ENCODE peak calls at places on chromosomes 12 and 14, in seven cellular contexts. Y is psoas muscle, Q is uterus, S is epithelial cell of esophagus, E is fibroblast of lung, N is suprapubic skin, W is esophagus muscularis mucosa. H is an unnamed sample.

GRCh38 chr14:93031505-93032300 is 84.0 kb downstream of the ITPK1 start:
- DNase-seq in S (no peak), E (no peak), N (no peak), Y (no peak), W (no peak), Q (no peak), H (no peak)

GRCh38 chr12:46342562-46343033 is 30.0 kb downstream of the SLC38A2 start:
- DNase-seq in W (no peak), E (peak), Y (no peak), Q (no peak), N (no peak), S (peak), H (peak)

GRCh38 chr14:53432378-53432802 is 279.3 kb upstream of the DDHD1 start:
- DNase-seq in W (no peak), Y (no peak), N (no peak), S (peak), E (peak), Q (no peak), H (peak)

GRCh38 chr14:71363961-71364360 is 456.7 kb downstream of the PCNX1 start:
- DNase-seq in Y (no peak), E (peak), S (no peak), W (no peak), Q (no peak), N (no peak), H (peak)

GRCh38 chr14:51165415-51165814 is 70.5 kb upstream of the TRIM9 start:
- DNase-seq in E (no peak), Y (no peak), N (no peak), S (no peak), Q (no peak), W (no peak), H (no peak)

GRCh38 chr12:57724003-57724935 is 14.3 kb downstream of the AGAP2 start:
- DNase-seq in N (no peak), S (no peak), E (no peak), W (peak), Q (no peak), Y (no peak), H (no peak)

GRCh38 chr12:119384340-119384739 is 49.8 kb downstream of the CCDC60 start:
- DNase-seq in E (no peak), W (no peak), Y (no peak), S (no peak), N (no peak), Q (no peak), H (no peak)

GRCh38 chr12:45731376-45731775 is 1.9 kb downstream of the ARID2 start:
- DNase-seq in N (no peak), S (peak), Y (no peak), Q (no peak), E (no peak), W (no peak), H (no peak)

GRCh38 chr14:59576332-59577294 is at the start of gene CCDC175:
- DNase-seq in S (peak), Y (peak), W (no peak), E (peak), N (peak), Q (peak), H (peak)

GRCh38 chr12:24562761-24563392 is 386.0 kb downstream of the BCAT1 start:
- DNase-seq in S (peak), W (no peak), E (peak), N (peak), Q (peak), Y (peak), H (peak)

GRCh38 chr14:29810064-29810463 is 117.6 kb downstream of the PRKD1 start:
- DNase-seq in E (no peak), W (no peak), S (no peak), Y (no peak), N (no peak), Q (no peak), H (no peak)

GRCh38 chr14:51865953-51866747 is 5.7 kb downstream of the GNG2 start:
- DNase-seq in S (no peak), Q (no peak), N (no peak), E (no peak), Y (no peak), W (no peak), H (no peak)

GRCh38 chr12:132379576-132379975 is 50.2 kb upstream of the GALNT9 start:
- DNase-seq in E (no peak), W (no peak), N (no peak), Q (no peak), S (no peak), Y (no peak), H (no peak)

GRCh38 chr12:124992874-124993567 is 424 bp upstream of the BRI3BP start:
- DNase-seq in S (peak), E (peak), W (no peak), Y (no peak), N (no peak), Q (no peak), H (peak)

GRCh38 chr12:94818970-94819369 is 168.6 kb upstream of the TMCC3 start:
- DNase-seq in Q (no peak), N (no peak), S (no peak), E (no peak), Y (no peak), W (peak), H (no peak)

GRCh38 chr12:109732321-109733305 is 19.0 kb downstream of the FAM222A start:
- DNase-seq in Q (no peak), W (no peak), Y (peak), S (no peak), E (no peak), N (peak), H (no peak)

GRCh38 chr12:121799842-121800693 is 3.7 kb upstream of the SETD1B start:
- DNase-seq in S (peak), N (peak), W (peak), Y (peak), E (peak), Q (peak), H (peak)

GRCh38 chr12:68334136-68334535 is 2.0 kb upstream of the MDM1 start:
- DNase-seq in W (peak), E (no peak), N (no peak), S (peak), Q (no peak), Y (no peak), H (no peak)

GRCh38 chr12:62799766-62800406 is 135.1 kb downstream of the PPM1H start:
- DNase-seq in Q (no peak), S (peak), Y (no peak), E (no peak), N (no peak), W (no peak), H (no peak)

GRCh38 chr12:49698619-49699545 is 8.3 kb downstream of the FMNL3 start:
- DNase-seq in W (no peak), Y (peak), E (peak), S (peak), N (no peak), Q (no peak), H (peak)

GRCh38 chr12:12954361-12954760 is 2.4 kb upstream of the GPRC5D start:
- DNase-seq in N (no peak), W (peak), E (no peak), Q (no peak), Y (no peak), S (no peak), H (peak)

GRCh38 chr12:53221203-53222076 is 10.6 kb downstream of the RARG start:
- DNase-seq in E (peak), Q (peak), N (peak), Y (peak), W (no peak), S (peak), H (peak)

GRCh38 chr14:60643443-60644402 is 5.6 kb downstream of the SIX1 start:
- DNase-seq in E (peak), W (no peak), Y (no peak), S (no peak), N (no peak), Q (no peak), H (no peak)

GRCh38 chr14:97074456-97074855 is 277.3 kb downstream of the VRK1 start:
- DNase-seq in S (no peak), E (no peak), Q (no peak), W (no peak), N (no peak), Y (no peak), H (no peak)

GRCh38 chr12:89493650-89494302 is 30.8 kb downstream of the GALNT4 start:
- DNase-seq in N (no peak), Y (no peak), S (no peak), Q (no peak), W (peak), E (no peak), H (no peak)

GRCh38 chr12:16030729-16031128 is 119.6 kb downstream of the DERA start:
- DNase-seq in Q (no peak), W (no peak), Y (no peak), S (no peak), N (no peak), E (no peak), H (no peak)

GRCh38 chr14:59771577-59771976 is 99.0 kb downstream of the RTN1 start:
- DNase-seq in Y (no peak), Q (no peak), N (no peak), W (no peak), S (peak), E (peak), H (peak)

GRCh38 chr12:99600388-99600787 is 47.2 kb upstream of the GARIN6 start:
- DNase-seq in Y (no peak), W (no peak), S (no peak), Q (no peak), E (no peak), N (no peak), H (no peak)

GRCh38 chr12:129049917-129050316 is 196.6 kb downstream of the GLT1D1 start:
- DNase-seq in W (no peak), N (no peak), E (no peak), Y (no peak), S (no peak), Q (no peak), H (no peak)

GRCh38 chr12:104482748-104483147 is 26.0 kb downstream of the CHST11 start:
- DNase-seq in Q (no peak), Y (no peak), E (peak), W (no peak), S (no peak), N (no peak), H (peak)

GRCh38 chr12:13000935-13001724 is 1.1 kb upstream of the HEBP1 start:
- DNase-seq in N (peak), S (peak), W (no peak), Q (peak), E (peak), Y (peak), H (peak)

GRCh38 chr14:88590173-88590572 is 27.3 kb downstream of the ZC3H14 start:
- DNase-seq in S (no peak), Y (no peak), Q (no peak), E (peak), N (no peak), W (no peak), H (no peak)

GRCh38 chr12:81070846-81071245 is 7.0 kb upstream of the ACSS3 start:
- DNase-seq in W (no peak), E (peak), N (no peak), Q (no peak), Y (no peak), S (no peak), H (no peak)

GRCh38 chr12:121784460-121784859 is 9.0 kb downstream of the RHOF start:
- DNase-seq in N (no peak), Q (peak), W (no peak), S (peak), Y (no peak), E (peak), H (peak)

GRCh38 chr14:95123895-95124579 is 33.3 kb downstream of the DICER1 start:
- DNase-seq in N (no peak), E (no peak), S (no peak), Y (peak), Q (no peak), W (no peak), H (no peak)

GRCh38 chr12:122167328-122167925 is 6.6 kb downstream of the IL31 start:
- DNase-seq in Q (no peak), S (no peak), E (no peak), Y (no peak), W (no peak), N (no peak), H (no peak)

GRCh38 chr14:96564389-96564788 is 62.2 kb downstream of the PAPOLA start:
- DNase-seq in E (peak), Y (no peak), W (no peak), N (no peak), Q (no peak), S (no peak), H (peak)

GRCh38 chr14:54637829-54638446 is 71.0 kb downstream of the SAMD4A start:
- DNase-seq in Q (no peak), Y (peak), S (peak), N (no peak), W (no peak), E (peak), H (peak)

GRCh38 chr14:104394606-104394910 is 185.0 kb upstream of the C14orf180 start:
- DNase-seq in N (peak), Y (no peak), E (no peak), S (no peak), Q (no peak), W (peak), H (no peak)
- H3K4me3 ChIP-seq in N (no peak), Y (no peak), E (no peak), S (no peak), Q (no peak), W (no peak), H (no peak)

GRCh38 chr14:36174767-36175424 is 1.6 kb downstream of the PTCSC3 start:
- DNase-seq in E (no peak), S (no peak), Y (no peak), W (no peak), Q (no peak), N (no peak), H (no peak)
- TF ChIP-seq CTCF in E (no peak), S (no peak), Y (no peak), W (no peak), Q (no peak), N (no peak), H (no peak)

GRCh38 chr14:65852689-65853088 is 440.2 kb downstream of the FUT8 start:
- DNase-seq in W (no peak), S (no peak), Q (no peak), E (no peak), Y (no peak), N (no peak), H (no peak)
- H3K4me3 ChIP-seq in W (no peak), S (no peak), Q (no peak), E (no peak), Y (no peak), N (no peak), H (no peak)

DNA sequence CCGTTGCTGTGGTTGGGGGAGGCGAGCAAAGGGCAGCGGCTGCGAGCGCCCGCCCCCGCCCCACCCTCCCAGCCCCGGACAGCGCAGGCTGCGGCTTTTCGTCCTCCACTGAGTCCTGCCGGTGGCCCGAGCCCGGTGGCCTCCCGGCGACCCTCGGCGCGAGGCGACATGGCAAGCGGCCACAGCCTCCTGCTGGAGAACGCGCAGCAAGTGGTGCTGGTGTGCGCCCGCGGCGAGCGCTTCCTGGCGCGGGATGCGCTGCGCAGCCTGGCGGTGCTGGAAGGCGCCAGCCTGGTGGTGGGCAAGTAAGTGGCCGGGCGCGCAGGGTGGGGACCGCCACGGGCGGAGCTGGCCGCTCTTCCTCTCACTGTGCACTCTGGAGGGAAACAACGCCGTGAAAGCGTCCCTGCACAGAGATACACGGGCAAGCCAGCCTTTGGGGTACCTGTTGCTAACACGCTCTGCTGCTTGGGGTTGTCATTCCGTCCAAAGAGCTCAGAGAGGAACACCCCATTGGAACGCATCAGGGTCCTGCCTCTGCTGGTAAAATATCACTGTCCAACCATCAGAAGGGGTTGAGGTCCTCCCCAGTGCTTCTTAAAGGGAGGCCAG is at the start of gene AMDHD1:
- DNase-seq in S (peak), Q (peak), E (peak), W (no peak), Y (peak), N (peak), H (peak)
- TF ChIP-seq CTCF in S (peak), Q (peak), E (peak), W (peak), Y (peak), N (no peak), H (peak)

H was measured in fibroblast of pulmonary artery.